ENCODE peak calls at places on chromosome 14, in eight cellular contexts. O is posterior cingulate gyrus; T is RKO; I is NCI-H510A; M is stimulated activated naive CD4-positive, alpha-beta T cell; B is fibroblast of the aortic adventitia; D is central memory CD8-positive, alpha-beta T cell; W is SJSA1. X is an unnamed sample.

GRCh38 chr14:54814076-54814475 is 88.5 kb downstream of the GCH1 start:
- DNase-seq in T (peak), O (no peak), W (no peak), M (no peak), B (no peak), I (no peak), D (no peak), X (no peak)

GRCh38 chr14:102317564-102318248 is 1.8 kb upstream of the ZNF839 start:
- DNase-seq in I (no peak), O (no peak), B (no peak), D (no peak), W (no peak), M (no peak), T (peak), X (peak)

GRCh38 chr14:103711516-103712431 is 3.5 kb downstream of the XRCC3 start:
- DNase-seq in B (peak), T (no peak), M (no peak), D (no peak), O (no peak), W (no peak), I (no peak), X (no peak)

GRCh38 chr14:39160494-39160893 is 9.6 kb downstream of the TRAPPC6B start:
- DNase-seq in D (no peak), W (no peak), I (no peak), O (no peak), M (no peak), B (no peak), T (no peak), X (no peak)

GRCh38 chr14:30331030-30331429 is 227.9 kb upstream of the G2E3 start:
- DNase-seq in T (no peak), B (no peak), W (no peak), D (no peak), M (no peak), I (no peak), O (no peak), X (no peak)

GRCh38 chr14:51089278-51089677 is 5.6 kb downstream of the TRIM9 start:
- DNase-seq in I (no peak), M (no peak), D (no peak), O (no peak), B (no peak), T (no peak), W (no peak), X (no peak)

GRCh38 chr14:105499256-105500035 is 8.4 kb downstream of the TEDC1 start:
- DNase-seq in B (no peak), W (no peak), M (no peak), I (no peak), D (peak), T (no peak), O (peak), X (no peak)

GRCh38 chr14:52926994-52927393 is 23.9 kb downstream of the FERMT2 start:
- DNase-seq in W (no peak), M (no peak), B (peak), I (no peak), T (no peak), D (no peak), O (no peak), X (no peak)

GRCh38 chr14:30180219-30180618 is 252.6 kb upstream of the PRKD1 start:
- DNase-seq in B (peak), O (no peak), W (no peak), D (no peak), I (no peak), T (no peak), M (no peak), X (no peak)